ENCODE peak calls at places on chromosome 14, in eight cellular contexts. V is CD14-positive monocyte; Y is activated naive CD4-positive, alpha-beta T cell; L is BE2C; M is activated T-helper 1 cell treated with Interleukin-2 at 50 U/mL for 16 hours; P is sigmoid colon; Q is stimulated activated CD4-positive, alpha-beta T cell treated with anti-CD3 and anti-CD28 coated beads, TNF-alpha, amount 100 ng/mL, for 4 hours; G is CD8-positive, alpha-beta T cell. D is an unnamed sample.

GRCh38 chr14:74952195-74952665 is 3.2 kb downstream of the PGF start:
- DNase-seq in Y (no peak), M (no peak), Q (no peak), L (no peak), G (no peak), P (no peak), V (peak), D (no peak)

GRCh38 chr14:98210045-98210678 is 1061.8 kb downstream of the BCL11B start:
- DNase-seq in Y (no peak), M (peak), G (peak), Q (no peak), P (no peak), L (no peak), V (no peak), D (no peak)

GRCh38 chr14:102344084-102344483 is 18.6 kb downstream of the CINP start:
- DNase-seq in P (no peak), M (no peak), L (no peak), Y (no peak), Q (no peak), G (no peak), V (no peak), D (no peak)

GRCh38 chr14:76715927-76716200 is 45.4 kb upstream of the VASH1 start:
- DNase-seq in L (peak), Q (no peak), V (no peak), Y (no peak), G (no peak), M (no peak), P (no peak), D (no peak)

GRCh38 chr14:60327447-60328331 is 78.7 kb downstream of the PPM1A start:
- DNase-seq in M (peak), Q (no peak), P (no peak), L (no peak), V (no peak), Y (no peak), G (peak), D (no peak)

GRCh38 chr14:54766276-54767138 is 136.1 kb downstream of the GCH1 start:
- DNase-seq in P (peak), Q (no peak), G (no peak), Y (no peak), V (no peak), M (no peak), L (no peak), D (no peak)

GRCh38 chr14:37830271-37830670 is 234.8 kb downstream of the TTC6 start:
- DNase-seq in Q (no peak), M (no peak), L (no peak), G (no peak), P (no peak), Y (no peak), V (no peak), D (no peak)

GRCh38 chr14:92549853-92550244 is 36.3 kb downstream of the RIN3 start:
- DNase-seq in Q (no peak), L (peak), Y (no peak), M (no peak), V (no peak), G (no peak), P (peak), D (no peak)

GRCh38 chr14:44625098-44625497 is 118.0 kb upstream of the FSCB start:
- DNase-seq in Y (no peak), P (no peak), Q (no peak), L (no peak), V (no peak), G (no peak), M (no peak), D (no peak)

GRCh38 chr14:105118646-105119409 is 49.7 kb downstream of the JAG2 start:
- DNase-seq in G (no peak), P (no peak), Y (no peak), M (no peak), L (no peak), V (no peak), Q (no peak), D (no peak)

GRCh38 chr14:90687680-90688079 is 128.6 kb downstream of the TTC7B start:
- DNase-seq in Q (no peak), V (no peak), Y (no peak), P (no peak), G (no peak), L (no peak), M (no peak), D (no peak)

GRCh38 chr14:63650336-63650952 is 8.8 kb upstream of the WDR89 start:
- DNase-seq in Y (no peak), L (no peak), P (no peak), M (peak), Q (peak), G (peak), V (no peak), D (no peak)

GRCh38 chr14:97058071-97058470 is 260.9 kb downstream of the VRK1 start:
- DNase-seq in P (no peak), V (no peak), M (no peak), G (no peak), Q (no peak), L (no peak), Y (no peak), D (no peak)

GRCh38 chr14:23160924-23161522 is 22.4 kb downstream of the SLC7A8 start:
- DNase-seq in Q (no peak), Y (no peak), V (peak), M (no peak), P (no peak), L (no peak), G (no peak), D (no peak)

GRCh38 chr14:35406811-35407630 is 2.5 kb upstream of the NFKBIA start:
- DNase-seq in M (no peak), P (peak), Q (no peak), V (no peak), G (no peak), Y (no peak), L (no peak), D (no peak)

GRCh38 chr14:33781267-33781666 is 169.6 kb downstream of the EGLN3 start:
- DNase-seq in G (no peak), P (no peak), M (no peak), L (no peak), Y (no peak), Q (no peak), V (no peak), D (no peak)

GRCh38 chr14:24329736-24330135 is 5.1 kb downstream of the ADCY4 start:
- DNase-seq in M (peak), Y (no peak), V (peak), Q (no peak), P (peak), L (no peak), G (peak), D (no peak)

GRCh38 chr14:80387563-80387981 is 176.3 kb upstream of the DIO2 start:
- DNase-seq in V (no peak), L (no peak), G (no peak), Q (no peak), P (no peak), Y (no peak), M (no peak), D (no peak)

GRCh38 chr14:92964124-92965109 is 41.5 kb downstream of the CHGA start:
- DNase-seq in V (no peak), G (no peak), P (no peak), Q (no peak), M (no peak), L (no peak), Y (no peak), D (no peak)

GRCh38 chr14:52111583-52111982 is 42.7 kb upstream of the NID2 start:
- DNase-seq in P (no peak), M (no peak), Q (no peak), Y (no peak), V (no peak), G (no peak), L (no peak), D (no peak)

GRCh38 chr14:59275668-59276067 is 87.2 kb downstream of the DAAM1 start:
- DNase-seq in V (no peak), G (no peak), Y (no peak), P (no peak), M (no peak), L (no peak), Q (no peak), D (no peak)

GRCh38 chr14:52063107-52063506 is 5.8 kb downstream of the NID2 start:
- DNase-seq in Y (no peak), V (no peak), P (no peak), M (no peak), G (no peak), Q (no peak), L (peak), D (no peak)

GRCh38 chr14:61453103-61453767 is 131.9 kb downstream of the PRKCH start:
- DNase-seq in L (no peak), G (no peak), V (no peak), Y (no peak), Q (no peak), M (no peak), P (no peak), D (no peak)

GRCh38 chr14:61891251-61891650 is 129.0 kb downstream of the SNAPC1 start:
- DNase-seq in L (no peak), M (no peak), Y (no peak), V (no peak), Q (no peak), G (no peak), P (no peak), D (no peak)

GRCh38 chr14:52834440-52834842 is 43.0 kb upstream of the GNPNAT1 start:
- DNase-seq in M (no peak), Q (no peak), Y (no peak), P (no peak), L (no peak), G (no peak), V (no peak), D (no peak)

GRCh38 chr14:21631084-21631483 is 3.7 kb downstream of the OR10G2 start:
- DNase-seq in Y (no peak), V (no peak), G (no peak), P (no peak), L (no peak), M (no peak), Q (no peak), D (no peak)

GRCh38 chr14:26594148-26594547 is 3.7 kb downstream of the NOVA1 start:
- DNase-seq in Q (no peak), G (no peak), M (no peak), L (no peak), P (no peak), Y (no peak), V (no peak), D (no peak)

D was measured in activated CD4-positive, CD25-positive, alpha-beta regulatory T cell.